ENCODE peak calls at places on chromosomes 4 and X, in eight cellular contexts. K, L, B, J, Z, X, Y and A are unnamed samples. For H3K4me1, the result is how much of the 10 kb centered on the place peaks cover.

GRCh38 chr4:41158274-41158673 is 56.1 kb downstream of the APBB2 start:
- DNase-seq in K (no peak), B (no peak), Z (no peak), X (no peak), Y (no peak), J (no peak), L (no peak), A (no peak)

GRCh38 chr4:8728536-8729407 is 136.2 kb downstream of the CPZ start:
- DNase-seq in Y (peak), X (no peak), K (no peak), B (peak), J (no peak), L (no peak), Z (no peak), A (no peak)

GRCh38 chr4:174564529-174564928 is 42.2 kb upstream of the HPGD start:
- DNase-seq in J (no peak), K (no peak), L (no peak), Z (no peak), B (no peak), Y (no peak), X (no peak), A (no peak)

GRCh38 chr4:151067316-151067715 is 32.1 kb upstream of the RPS3A start:
- DNase-seq in L (no peak), Y (no peak), K (no peak), X (no peak), Z (no peak), B (no peak), J (no peak), A (no peak)

GRCh38 chr4:33200377-33200776 is 2480.2 kb downstream of the PCDH7 start:
- DNase-seq in K (no peak), Y (no peak), J (no peak), X (no peak), B (no peak), L (no peak), Z (no peak), A (peak)

GRCh38 chr4:145179201-145179860 is 1.1 kb downstream of the OTUD4 start:
- DNase-seq in B (peak), K (peak), X (peak), J (peak), Z (peak), L (peak), Y (peak), A (peak)

GRCh38 chr4:30720656-30721352 is 635 bp downstream of the PCDH7 start:
- DNase-seq in Z (no peak), B (peak), Y (no peak), J (no peak), X (peak), L (peak), K (no peak), A (peak)

GRCh38 chrX:48958635-48959094 is 1.3 kb upstream of the OTUD5 start:
- DNase-seq in J (peak), Z (no peak), B (peak), L (peak), Y (no peak), X (peak), K (no peak), A (peak)

GRCh38 chr4:73544620-73545019 is 63.1 kb downstream of the AFM start:
- DNase-seq in K (no peak), Y (no peak), J (no peak), Z (no peak), X (no peak), B (no peak), L (no peak), A (no peak)

GRCh38 chr4:147340547-147341225 is 140.2 kb upstream of the EDNRA start:
- DNase-seq in K (no peak), Z (no peak), Y (no peak), L (peak), B (no peak), J (no peak), X (peak), A (peak)

GRCh38 chr4:153465583-153465921 is 608 bp upstream of the TMEM131L start:
- DNase-seq in Z (peak), L (peak), Y (peak), K (peak), B (peak), X (peak), J (peak), A (peak)

GRCh38 chr4:41746025-41746439 is 2.5 kb downstream of the PHOX2B start:
- DNase-seq in Y (no peak), K (no peak), L (no peak), B (no peak), Z (no peak), X (peak), J (no peak), A (no peak)

GRCh38 chr4:20192754-20193521 is 58.8 kb upstream of the SLIT2 start:
- DNase-seq in X (no peak), B (no peak), J (no peak), Z (no peak), K (no peak), L (no peak), Y (no peak), A (peak)

GRCh38 chrX:43557792-43558191 is 98.3 kb upstream of the MAOA start:
- DNase-seq in B (peak), X (peak), Z (peak), Y (peak), L (peak), K (peak), J (peak), A (peak)

GRCh38 chr4:136562842-136563241 is 969.5 kb downstream of the PCDH18 start:
- DNase-seq in B (no peak), Z (no peak), J (no peak), X (no peak), K (no peak), L (peak), Y (no peak), A (peak)

GRCh38 chr4:69786547-69786946 is 26.1 kb upstream of the SULT1B1 start:
- DNase-seq in Y (no peak), Z (no peak), K (no peak), L (no peak), X (no peak), B (no peak), J (no peak), A (no peak)

GRCh38 chr4:24279911-24280375 is 304.4 kb downstream of the DHX15 start:
- DNase-seq in B (no peak), Y (no peak), Z (no peak), X (peak), L (no peak), K (no peak), J (no peak), A (no peak)

GRCh38 chr4:142801966-142802365 is 44.1 kb downstream of the INPP4B start:
- DNase-seq in J (peak), K (no peak), X (no peak), Y (no peak), B (no peak), Z (no peak), L (no peak), A (no peak)

GRCh38 chr4:137961051-137961438 is 281.1 kb downstream of the SLC7A11 start:
- DNase-seq in K (no peak), X (no peak), Z (no peak), Y (no peak), B (no peak), L (peak), J (no peak), A (peak)

GRCh38 chr4:53576676-53577372 is 14.5 kb downstream of the LNX1 start:
- DNase-seq in J (no peak), L (peak), K (no peak), B (no peak), Y (no peak), X (no peak), Z (no peak), A (peak)

GRCh38 chr4:25966171-25966570 is 52.2 kb downstream of the SMIM20 start:
- DNase-seq in Y (no peak), K (no peak), L (peak), B (no peak), Z (no peak), X (no peak), J (no peak), A (no peak)

GRCh38 chr4:6907658-6908191 is 1.9 kb upstream of the TBC1D14 start:
- DNase-seq in Y (no peak), L (no peak), K (peak), J (peak), B (peak), Z (no peak), X (peak), A (peak)

GRCh38 chrX:153582896-153583295 is 16.0 kb downstream of the CCNQ start:
- DNase-seq in X (peak), Z (no peak), B (no peak), J (peak), L (peak), K (peak), Y (peak), A (no peak)

GRCh38 chr4:123746981-123747380 is 350.4 kb downstream of the SPRY1 start:
- DNase-seq in Z (no peak), J (no peak), X (peak), L (no peak), Y (no peak), K (no peak), B (no peak), A (peak)

GRCh38 chrX:9737363-9737762 is 28.3 kb downstream of the GPR143 start:
- DNase-seq in Z (no peak), L (peak), K (no peak), J (no peak), X (no peak), B (no peak), Y (no peak), A (no peak)

GRCh38 chr4:145153181-145153903 is 27.0 kb downstream of the OTUD4 start:
- DNase-seq in X (no peak), Z (no peak), B (no peak), Y (no peak), K (no peak), J (no peak), L (no peak), A (no peak)

GRCh38 chr4:53161475-53162423 is 204.1 kb downstream of the SCFD2 start:
- DNase-seq in B (no peak), K (no peak), J (no peak), L (no peak), X (no peak), Z (no peak), Y (no peak), A (peak)

GRCh38 chr4:97987019-97987648 is 156.1 kb downstream of the STPG2 start:
- DNase-seq in B (no peak), X (peak), K (no peak), L (peak), J (peak), Z (no peak), Y (no peak), A (peak)

GRCh38 chr4:165379662-165380061 is 854 bp downstream of the CPE start:
- DNase-seq in X (peak), J (no peak), B (peak), Y (no peak), K (no peak), Z (no peak), L (peak), A (peak)

DNA sequence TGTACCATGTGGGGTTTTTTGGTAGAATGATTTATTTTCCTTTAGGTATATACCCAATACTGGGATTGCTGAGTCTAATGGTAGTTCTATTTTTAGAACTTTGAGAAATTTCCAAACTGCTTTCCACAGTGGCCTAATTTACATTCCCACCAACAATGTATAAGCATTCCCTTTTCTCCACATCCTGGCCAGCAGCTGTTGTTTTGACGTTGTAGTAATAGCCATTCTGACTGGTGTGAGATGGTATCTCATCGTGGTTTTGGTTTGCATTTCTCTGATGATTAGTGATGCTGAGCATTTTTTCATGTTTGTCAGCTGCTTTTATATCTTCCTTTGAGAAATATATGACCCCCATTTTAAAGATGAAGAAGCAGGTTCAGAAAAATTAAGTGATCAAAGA is 153.7 kb downstream of the CBR4 start:
- DNase-seq in K (no peak), Z (no peak), J (no peak), X (no peak), L (peak), Y (no peak), B (no peak), A (peak)
- H3K4me1 ChIP-seq in K (under half), Z (under half), J (under half), X (under half), L (under half), Y (under half), B (under half), A (half or more)

GRCh38 chr4:155787113-155787710 is 28.4 kb downstream of the GUCY1B1 start:
- DNase-seq in Z (peak), L (peak), J (peak), K (no peak), B (no peak), X (peak), Y (no peak), A (peak)
- H3K4me3 ChIP-seq in Z (no peak), L (no peak), J (no peak), K (no peak), B (no peak), X (no peak), Y (no peak), A (no peak)

GRCh38 chr4:38674206-38675144 is 10.5 kb downstream of the KLF3 start:
- DNase-seq in Y (no peak), L (peak), J (no peak), K (no peak), B (no peak), X (peak), Z (no peak), A (no peak)
- H3K4me1 ChIP-seq in Y (half or more), L (under half), J (half or more), K (under half), B (half or more), X (half or more), Z (half or more), A (half or more)

GRCh38 chr4:27050731-27051130 is 190.1 kb downstream of the STIM2 start:
- DNase-seq in L (no peak), K (no peak), B (no peak), X (no peak), J (no peak), Z (no peak), Y (no peak), A (no peak)

GRCh38 chr4:27046851-27047250 is 186.2 kb downstream of the STIM2 start:
- DNase-seq in J (no peak), K (no peak), B (no peak), L (no peak), Y (no peak), Z (no peak), X (no peak), A (no peak)

GRCh38 chr4:27043200-27043599 is 182.6 kb downstream of the STIM2 start:
- DNase-seq in L (no peak), Y (no peak), B (no peak), Z (no peak), X (no peak), K (no peak), J (no peak), A (no peak)

GRCh38 chr4:27049101-27049829 is 188.6 kb downstream of the STIM2 start:
- DNase-seq in L (no peak), K (no peak), Y (no peak), X (no peak), J (no peak), B (no peak), Z (no peak), A (no peak)

DNA sequence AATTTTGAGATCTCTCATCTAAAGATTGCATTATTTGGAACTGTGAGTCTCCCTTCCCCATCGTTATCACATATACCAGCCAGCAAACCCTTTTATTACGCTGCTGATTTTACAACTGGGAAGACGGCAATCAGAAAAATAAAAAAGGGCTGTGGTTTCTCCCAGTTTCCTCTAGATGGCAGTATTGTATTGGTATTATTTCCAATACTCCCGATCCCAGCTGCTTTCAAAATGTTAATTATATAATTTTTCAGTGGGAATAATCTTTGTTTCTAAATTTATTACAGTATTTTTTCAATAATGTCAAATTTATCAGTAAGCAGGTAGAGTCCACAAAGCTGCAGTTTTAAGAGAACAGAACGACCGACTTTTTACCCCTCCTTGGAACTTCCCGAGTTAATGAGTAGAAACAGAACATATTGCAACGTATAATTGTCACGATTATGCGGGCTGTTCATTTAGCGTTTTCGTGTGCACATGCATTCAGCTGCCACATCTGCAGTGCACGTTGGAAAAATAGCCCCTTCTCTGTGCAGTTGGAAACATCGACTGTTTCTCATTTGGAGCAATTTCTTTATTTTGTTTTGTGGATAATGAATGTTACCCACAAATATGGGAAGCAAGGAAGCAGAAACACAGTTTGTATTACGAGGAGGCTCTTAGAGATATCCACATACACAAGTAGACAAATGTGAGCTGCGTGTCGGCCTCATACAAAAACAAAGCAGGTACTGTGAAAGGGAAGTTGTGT is 187.9 kb downstream of the STIM2 start:
- DNase-seq in X (peak), B (no peak), K (peak), L (peak), J (peak), Z (no peak), Y (no peak), A (peak)
- H3K4me3 ChIP-seq in X (no peak), B (no peak), K (no peak), L (peak), J (peak), Z (no peak), Y (no peak), A (peak)